ENCODE peak calls at places on chromosomes 12 and 14, in seven cellular contexts. T is bronchial epithelial cell, L is IMR-90, E is esophagus squamous epithelium, P is upper lobe of right lung, K is ovary, N is psoas muscle. Q is an unnamed sample. For H3K36me3, the result is how much of the 10 kb centered on the place peaks cover.

GRCh38 chr12:28770329-28770728 is 378.7 kb upstream of the FAR2 start:
- DNase-seq in T (peak), L (no peak), E (no peak), P (no peak), K (no peak), N (no peak), Q (no peak)

GRCh38 chr12:124497658-124498057 is 69.8 kb downstream of the NCOR2 start:
- DNase-seq in T (peak), L (peak), E (no peak), P (no peak), K (no peak), N (peak), Q (peak)

GRCh38 chr12:29616664-29617409 is 119.4 kb upstream of the OVCH1 start:
- DNase-seq in T (peak), L (peak), E (no peak), P (no peak), K (no peak), N (no peak), Q (no peak)

GRCh38 chr12:75981247-75981646 is 50.3 kb downstream of the PHLDA1 start:
- DNase-seq in T (no peak), L (no peak), E (no peak), P (no peak), K (no peak), N (no peak), Q (no peak)

GRCh38 chr12:52316701-52317100 is 4.5 kb downstream of the KRT83 start:
- DNase-seq in T (no peak), L (no peak), E (no peak), P (no peak), K (no peak), N (no peak), Q (no peak)

GRCh38 chr14:75011356-75012097 is 8.8 kb downstream of the EIF2B2 start:
- DNase-seq in T (peak), L (peak), E (no peak), P (no peak), K (no peak), N (no peak), Q (no peak)

GRCh38 chr14:104553166-104554087 is 26.1 kb upstream of the C14orf180 start:
- DNase-seq in T (no peak), L (no peak), E (no peak), P (peak), K (no peak), N (no peak), Q (peak)

GRCh38 chr14:91835197-91835919 is 32.0 kb downstream of the TC2N start:
- DNase-seq in T (no peak), L (no peak), E (no peak), P (no peak), K (no peak), N (no peak), Q (no peak)

GRCh38 chr14:103518416-103519042 is 4.1 kb downstream of the CKB start:
- DNase-seq in T (no peak), L (peak), E (no peak), P (peak), K (peak), N (peak), Q (peak)

GRCh38 chr14:73719361-73719760 is 5.2 kb upstream of the PNMA1 start:
- DNase-seq in T (no peak), L (no peak), E (no peak), P (no peak), K (no peak), N (no peak), Q (no peak)

GRCh38 chr14:73721101-73721821 is 7.1 kb upstream of the PNMA1 start:
- DNase-seq in T (no peak), L (no peak), E (no peak), P (no peak), K (no peak), N (no peak), Q (no peak)

GRCh38 chr14:73720636-73721035 is 6.5 kb upstream of the PNMA1 start:
- DNase-seq in T (no peak), L (no peak), E (no peak), P (no peak), K (no peak), N (no peak), Q (no peak)

GRCh38 chr14:73718742-73719251 is 4.6 kb upstream of the PNMA1 start:
- DNase-seq in T (no peak), L (no peak), E (no peak), P (peak), K (no peak), N (no peak), Q (peak)

DNA sequence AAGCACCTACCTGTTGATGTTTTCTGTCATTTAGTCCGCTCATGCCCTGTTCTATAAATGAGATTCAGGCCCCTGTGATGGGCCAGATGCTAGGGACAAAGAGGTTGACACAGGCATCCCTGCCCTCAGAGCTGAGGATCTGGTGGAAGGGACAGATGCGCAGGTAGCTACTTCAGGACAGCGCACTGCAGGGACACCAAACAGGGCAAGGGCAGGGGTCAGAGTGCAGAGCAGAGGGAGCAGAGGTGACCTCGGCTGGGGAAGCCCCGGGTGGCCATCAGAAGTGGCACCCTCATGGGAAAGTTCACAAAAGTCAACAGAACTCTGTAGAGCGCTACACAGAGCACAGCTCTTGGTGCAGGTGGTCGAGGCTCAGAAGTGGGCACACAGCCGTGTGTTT is 5.6 kb upstream of the PNMA1 start:
- DNase-seq in T (no peak), L (peak), E (no peak), P (no peak), K (no peak), N (no peak), Q (no peak)
- H3K36me3 ChIP-seq in T (under half), L (half or more), E (under half), P (half or more), K (under half), N (under half), Q (under half)

DNA sequence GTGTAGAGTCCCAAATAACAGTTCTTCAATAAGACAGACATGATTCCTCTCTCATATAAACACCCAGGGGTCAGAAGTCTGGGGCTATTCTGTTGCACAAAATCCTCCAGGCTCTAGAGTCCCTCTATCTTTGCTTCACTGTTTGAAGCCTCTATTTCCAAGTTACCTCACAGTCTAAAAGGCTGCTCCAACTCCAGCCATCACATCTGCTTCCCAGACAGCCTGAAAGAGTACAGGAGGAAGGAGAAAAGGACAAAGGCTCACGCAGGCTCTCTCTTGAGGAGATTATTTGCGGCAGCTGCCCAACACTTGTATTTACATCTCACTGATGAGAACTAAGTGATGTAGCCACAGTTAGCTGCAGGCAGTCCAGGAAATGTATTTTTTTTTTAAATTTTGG is 6.4 kb downstream of the PAPLN start:
- DNase-seq in T (no peak), L (no peak), E (no peak), P (no peak), K (no peak), N (no peak), Q (no peak)
- H3K36me3 ChIP-seq in T (under half), L (under half), E (under half), P (under half), K (under half), N (under half), Q (under half)

GRCh38 chr12:113305281-113305856 is 29.5 kb downstream of the SLC8B1 start:
- DNase-seq in T (no peak), L (no peak), E (no peak), P (no peak), K (no peak), N (no peak), Q (no peak)
- H3K36me3 ChIP-seq in T (under half), L (under half), E (under half), P (half or more), K (under half), N (under half), Q (under half)

DNA sequence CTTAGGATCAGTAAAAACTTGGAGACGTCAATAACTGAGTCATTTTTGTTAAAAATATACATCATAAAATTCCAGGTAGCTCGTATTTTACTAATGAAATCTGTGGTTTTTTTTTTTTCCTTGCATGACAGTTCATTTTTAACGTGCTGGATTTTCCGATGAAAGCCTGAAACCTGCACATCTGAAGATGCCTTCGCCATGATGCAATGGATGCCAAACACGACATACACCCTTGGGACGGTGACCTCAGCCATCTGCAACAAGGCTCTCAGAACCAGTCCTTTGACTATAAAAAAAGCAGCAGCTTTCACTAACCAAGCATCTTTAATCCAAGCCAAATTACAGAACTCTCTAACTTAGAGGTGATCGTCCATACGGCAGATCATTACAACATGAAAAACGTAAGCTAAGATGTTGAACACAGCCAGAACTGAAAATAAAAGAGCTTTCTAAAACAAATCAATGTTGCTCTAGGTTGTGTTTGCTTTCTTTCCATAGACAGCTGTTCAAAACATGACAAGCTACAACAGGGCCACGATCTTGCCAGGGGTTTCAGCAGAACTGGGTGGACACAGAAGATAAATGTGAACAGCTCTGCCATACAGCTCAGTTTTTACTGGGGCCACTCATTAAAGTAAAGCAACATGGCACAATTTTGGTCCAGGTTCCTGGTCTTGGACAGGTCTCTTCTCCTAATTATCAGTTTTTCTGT is 7.8 kb downstream of the NIN start:
- DNase-seq in T (no peak), L (no peak), E (no peak), P (no peak), K (no peak), N (peak), Q (no peak)
- H3K36me3 ChIP-seq in T (under half), L (under half), E (under half), P (under half), K (under half), N (under half), Q (under half)

Q was measured in aorta.